ENCODE peak calls at places on chromosomes 16 and 17, in nine cellular contexts. K is uterus, A is H54, M is stomach, E is adrenal gland, O is Peyer's patch, V is HCT116, I is tibial nerve, G is prostate gland. F is an unnamed sample.

GRCh38 chr17:67218385-67218950 is 26.5 kb downstream of the HELZ start:
- DNase-seq in K (no peak), A (peak), M (no peak), E (peak), O (no peak), V (no peak), I (no peak), G (no peak), F (no peak)

GRCh38 chr17:58960068-58960467 is 146.6 kb downstream of the TRIM37 start:
- DNase-seq in K (no peak), A (peak), M (no peak), E (peak), O (no peak), V (peak), I (no peak), G (peak), F (no peak)

GRCh38 chr17:48787850-48788249 is 29.2 kb downstream of the TTLL6 start:
- DNase-seq in K (peak), A (no peak), M (no peak), E (no peak), O (no peak), V (no peak), I (no peak), G (no peak), F (no peak)

GRCh38 chr17:44197980-44198720 is 1.5 kb downstream of the ATXN7L3 start:
- DNase-seq in K (no peak), A (no peak), M (no peak), E (no peak), O (peak), V (peak), I (peak), G (peak), F (peak)

GRCh38 chr17:19978206-19978802 is 676 bp upstream of the AKAP10 start:
- DNase-seq in K (no peak), A (no peak), M (no peak), E (peak), O (peak), V (no peak), I (no peak), G (peak), F (peak)

GRCh38 chr17:73998246-73999220 is 204.9 kb upstream of the RPL38 start:
- DNase-seq in K (peak), A (peak), M (peak), E (peak), O (peak), V (peak), I (peak), G (peak), F (peak)

GRCh38 chr16:61024180-61024900 is 1011.9 kb downstream of the CDH8 start:
- DNase-seq in K (no peak), A (no peak), M (no peak), E (no peak), O (no peak), V (no peak), I (no peak), G (no peak), F (no peak)

GRCh38 chr17:60139438-60140285 is 10.1 kb upstream of the CA4 start:
- DNase-seq in K (peak), A (no peak), M (peak), E (peak), O (peak), V (peak), I (peak), G (peak), F (peak)

GRCh38 chr16:75228143-75228976 is 9.6 kb downstream of the CTRB1 start:
- DNase-seq in K (no peak), A (no peak), M (no peak), E (no peak), O (no peak), V (no peak), I (no peak), G (no peak), F (no peak)

GRCh38 chr16:25395528-25395927 is 137.9 kb upstream of the ZKSCAN2 start:
- DNase-seq in K (no peak), A (no peak), M (no peak), E (no peak), O (no peak), V (no peak), I (no peak), G (no peak), F (no peak)

GRCh38 chr17:58333396-58334207 is 5.0 kb upstream of the TSPOAP1 start:
- DNase-seq in K (no peak), A (no peak), M (no peak), E (no peak), O (peak), V (no peak), I (no peak), G (no peak), F (peak)

GRCh38 chr17:13030459-13031305 is 12.9 kb upstream of the ELAC2 start:
- DNase-seq in K (no peak), A (peak), M (no peak), E (peak), O (no peak), V (no peak), I (peak), G (no peak), F (peak)

GRCh38 chr16:9125658-9126492 is 34.4 kb downstream of the HAPSTR1 start:
- DNase-seq in K (no peak), A (no peak), M (no peak), E (no peak), O (no peak), V (no peak), I (no peak), G (no peak), F (no peak)

GRCh38 chr17:2707721-2708584 is 3.6 kb downstream of the CLUH start:
- DNase-seq in K (peak), A (no peak), M (peak), E (peak), O (no peak), V (no peak), I (no peak), G (no peak), F (peak)

GRCh38 chr16:85315871-85316270 is 203.6 kb upstream of the CIBAR2 start:
- DNase-seq in K (no peak), A (no peak), M (no peak), E (no peak), O (no peak), V (no peak), I (no peak), G (no peak), F (no peak)

GRCh38 chr16:13176711-13177110 is 275.3 kb downstream of the SHISA9 start:
- DNase-seq in K (no peak), A (no peak), M (no peak), E (no peak), O (no peak), V (no peak), I (no peak), G (no peak), F (no peak)

GRCh38 chr16:81796035-81796434 is 16.9 kb downstream of the PLCG2 start:
- DNase-seq in K (no peak), A (no peak), M (no peak), E (no peak), O (peak), V (no peak), I (no peak), G (no peak), F (no peak)

GRCh38 chr16:81797443-81797842 is 18.4 kb downstream of the PLCG2 start:
- DNase-seq in K (no peak), A (no peak), M (no peak), E (peak), O (peak), V (no peak), I (no peak), G (no peak), F (no peak)

GRCh38 chr16:81799138-81799504 is 20.0 kb downstream of the PLCG2 start:
- DNase-seq in K (no peak), A (no peak), M (no peak), E (no peak), O (no peak), V (no peak), I (no peak), G (no peak), F (no peak)

GRCh38 chr16:81796585-81797346 is 17.7 kb downstream of the PLCG2 start:
- DNase-seq in K (no peak), A (no peak), M (no peak), E (no peak), O (no peak), V (no peak), I (no peak), G (no peak), F (no peak)

GRCh38 chr16:81798311-81799137 is 19.4 kb downstream of the PLCG2 start:
- DNase-seq in K (no peak), A (no peak), M (no peak), E (no peak), O (peak), V (no peak), I (no peak), G (no peak), F (no peak)
- TF ChIP-seq POLR2A in K (no peak), A (no peak), M (no peak), E (no peak), O (no peak), V (no peak), I (no peak), G (no peak), F (no peak)

DNA sequence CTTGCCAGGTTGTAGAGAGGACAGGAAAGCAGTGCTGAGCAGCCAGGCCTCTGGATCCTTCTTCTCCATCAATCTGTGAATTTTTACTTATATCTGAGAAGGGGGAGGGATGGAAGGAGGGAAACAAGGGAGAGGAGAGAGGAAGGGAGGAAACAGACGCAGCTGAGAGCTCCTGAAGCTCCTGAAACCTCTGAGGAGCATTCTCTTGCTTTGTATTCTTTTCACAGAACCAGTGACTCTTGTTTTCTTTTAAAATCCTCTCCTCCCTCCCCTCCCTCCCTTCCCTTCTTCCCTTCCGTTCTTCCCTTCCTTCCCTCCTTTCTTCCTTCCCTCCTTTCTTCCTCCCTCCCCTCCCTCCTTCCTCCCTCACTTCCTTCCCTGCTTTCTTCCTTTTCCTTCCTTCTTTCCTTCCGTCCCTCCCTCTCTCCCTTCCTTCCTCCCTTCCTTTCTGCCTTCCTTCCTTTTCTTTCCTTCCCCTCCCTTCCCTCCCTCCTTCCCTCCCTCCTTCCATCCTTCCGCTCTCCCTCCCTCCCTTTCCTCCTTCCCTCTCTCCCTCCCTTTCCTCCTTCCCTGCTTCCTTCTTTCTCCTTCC is 60.0 kb upstream of the RBFOX1 start:
- DNase-seq in K (no peak), A (no peak), M (no peak), E (no peak), O (no peak), V (no peak), I (no peak), G (no peak), F (no peak)
- TF ChIP-seq POLR2A in K (no peak), A (no peak), M (no peak), E (no peak), O (no peak), V (no peak), I (no peak), G (no peak), F (no peak)

DNA sequence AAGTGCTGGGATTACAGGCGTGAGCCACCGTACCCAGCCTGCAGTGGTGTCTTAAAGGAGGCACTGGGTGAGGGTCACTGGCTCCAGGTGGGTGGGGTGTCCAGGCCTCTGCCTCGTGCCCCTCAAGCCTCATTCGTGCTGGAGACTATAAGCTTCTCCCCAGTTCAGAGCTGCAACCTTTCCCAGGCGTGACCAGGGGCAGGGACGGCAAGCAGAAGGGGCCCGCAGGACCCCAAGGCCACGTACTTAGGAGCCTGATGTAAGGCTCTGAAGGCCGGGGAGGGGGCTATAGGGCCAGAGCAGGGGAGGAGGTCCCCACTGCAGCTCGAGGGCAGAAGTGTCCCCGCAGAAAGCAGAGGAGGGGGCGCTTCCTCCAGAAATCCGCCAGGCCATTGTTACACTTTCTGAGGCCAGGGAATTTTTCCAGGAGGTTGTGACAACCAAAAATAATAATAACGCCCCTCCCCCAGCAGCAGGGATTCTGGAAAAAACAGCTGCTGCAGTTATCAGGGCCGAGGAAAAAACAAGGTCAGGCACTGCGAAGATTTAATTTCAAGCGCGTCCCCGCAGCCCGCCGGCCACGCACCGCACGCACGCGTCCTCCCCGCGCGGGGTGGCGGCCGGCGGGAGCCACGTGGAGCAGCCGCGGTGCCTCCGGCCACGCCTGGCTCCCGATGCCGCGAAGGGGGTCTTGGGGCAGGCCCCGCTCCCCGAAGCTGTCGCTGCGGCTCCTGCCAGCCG is 45.7 kb upstream of the SLC38A10 start:
- DNase-seq in K (no peak), A (no peak), M (no peak), E (peak), O (no peak), V (no peak), I (no peak), G (no peak), F (no peak)
- TF ChIP-seq POLR2A in K (no peak), A (no peak), M (no peak), E (peak), O (no peak), V (no peak), I (no peak), G (no peak), F (no peak)

GRCh38 chr17:75218121-75218520 is 12.6 kb downstream of the NUP85 start:
- DNase-seq in K (no peak), A (no peak), M (no peak), E (no peak), O (no peak), V (no peak), I (no peak), G (no peak), F (no peak)

GRCh38 chr17:75224983-75225382 is 19.5 kb downstream of the NUP85 start:
- DNase-seq in K (no peak), A (no peak), M (no peak), E (no peak), O (no peak), V (no peak), I (no peak), G (no peak), F (no peak)

GRCh38 chr17:75219815-75220214 is 14.3 kb downstream of the NUP85 start:
- DNase-seq in K (no peak), A (no peak), M (no peak), E (no peak), O (no peak), V (no peak), I (no peak), G (no peak), F (no peak)
- TF ChIP-seq POLR2A in K (no peak), A (no peak), M (no peak), E (no peak), O (no peak), V (no peak), I (no peak), G (no peak), F (no peak)

GRCh38 chr16:77722315-77723107 is at the start of gene NUDT7:
- DNase-seq in K (peak), A (peak), M (peak), E (peak), O (peak), V (peak), I (peak), G (peak), F (peak)
- TF ChIP-seq POLR2A in K (peak), A (peak), M (peak), E (peak), O (peak), V (peak), I (peak), G (peak), F (peak)

DNA sequence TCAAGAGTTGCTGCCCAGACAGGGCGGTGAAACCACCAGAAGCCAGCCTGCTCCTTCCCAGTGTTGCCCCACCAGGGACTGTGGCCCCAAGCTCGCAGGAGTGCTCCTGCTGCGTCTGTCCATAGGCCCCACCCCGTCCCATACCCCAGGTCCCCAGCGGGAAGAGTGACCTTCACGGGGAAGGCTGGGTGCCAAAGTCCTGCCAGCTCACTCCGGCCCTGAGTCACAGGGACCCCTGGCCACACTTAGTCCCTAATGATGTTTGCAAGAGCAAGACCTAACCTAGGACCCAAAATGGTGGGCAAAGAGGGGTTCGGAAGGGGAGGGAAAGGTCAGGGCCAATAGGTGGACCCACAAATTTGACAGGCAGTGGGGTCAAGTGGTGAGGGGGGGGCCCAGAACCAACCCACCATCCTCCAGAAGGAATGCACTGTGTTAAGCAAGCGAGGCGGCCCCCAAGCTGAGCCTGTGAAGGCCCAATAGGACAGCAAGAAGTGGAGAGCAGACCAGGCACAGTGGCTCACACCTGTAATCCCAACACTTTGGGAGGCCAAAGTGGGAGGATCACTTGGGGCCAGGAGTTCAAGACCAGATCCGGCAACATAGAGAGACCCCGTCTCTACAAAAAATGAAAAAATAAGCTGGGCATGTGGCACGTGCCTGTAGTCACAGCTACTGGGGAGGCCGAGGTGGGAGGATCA is 3.3 kb downstream of the DOK4 start:
- DNase-seq in K (no peak), A (no peak), M (peak), E (peak), O (no peak), V (no peak), I (no peak), G (no peak), F (no peak)
- TF ChIP-seq POLR2A in K (no peak), A (no peak), M (no peak), E (no peak), O (no peak), V (no peak), I (no peak), G (no peak), F (no peak)

GRCh38 chr16:2233872-2234812 is 2.1 kb upstream of the DNASE1L2 start:
- DNase-seq in K (no peak), A (no peak), M (no peak), E (no peak), O (no peak), V (no peak), I (no peak), G (no peak), F (no peak)
- TF ChIP-seq POLR2A in K (no peak), A (no peak), M (no peak), E (no peak), O (no peak), V (no peak), I (no peak), G (no peak), F (no peak)

GRCh38 chr16:11586856-11587642 is at the start of gene LITAF:
- DNase-seq in K (peak), A (peak), M (peak), E (peak), O (peak), V (no peak), I (peak), G (peak), F (peak)
- TF ChIP-seq POLR2A in K (peak), A (peak), M (no peak), E (peak), O (peak), V (peak), I (peak), G (peak), F (peak)

GRCh38 chr17:81034779-81035388 is at the start of gene BAIAP2:
- DNase-seq in K (peak), A (peak), M (peak), E (peak), O (peak), V (peak), I (peak), G (peak), F (peak)
- TF ChIP-seq POLR2A in K (peak), A (peak), M (peak), E (peak), O (peak), V (peak), I (peak), G (peak), F (peak)